ENCODE peak calls at places on chromosomes 6 and 20, in ten cellular contexts. B is fibroblast of lung; V is MM.1S; Z is ovary; L is aorta; K is naive thymus-derived CD4-positive, alpha-beta T cell; M is upper lobe of right lung; D is pancreas; H is stomach; G is PC-9. A is an unnamed sample. For H3K36me3, the result is how much of the 10 kb centered on the place peaks cover.

GRCh38 chr6:152727507-152727906 is 23.1 kb upstream of the VIP start:
- DNase-seq in K (no peak), B (no peak), M (no peak), H (no peak), L (no peak), Z (no peak), V (no peak), D (no peak), G (no peak), A (no peak)

GRCh38 chr6:37940074-37940847 is 120.7 kb downstream of the ZFAND3 start:
- DNase-seq in G (no peak), B (peak), H (no peak), M (no peak), L (no peak), K (no peak), Z (no peak), D (no peak), V (no peak), A (no peak)

GRCh38 chr6:126826315-126826714 is 292.2 kb upstream of the RSPO3 start:
- DNase-seq in H (no peak), Z (no peak), B (no peak), D (no peak), G (no peak), V (no peak), M (no peak), L (no peak), K (no peak), A (no peak)

GRCh38 chr6:49713346-49713745 is at the start of gene CRISP2:
- DNase-seq in Z (no peak), K (no peak), G (no peak), L (no peak), B (no peak), H (no peak), V (no peak), D (no peak), M (no peak), A (no peak)

GRCh38 chr6:47203266-47203967 is 106.3 kb downstream of the TNFRSF21 start:
- DNase-seq in V (peak), L (no peak), G (no peak), D (no peak), M (no peak), Z (no peak), B (no peak), H (no peak), K (peak), A (no peak)

GRCh38 chr6:166172546-166172945 is 4.9 kb upstream of the TBXT start:
- DNase-seq in M (no peak), B (no peak), L (no peak), H (no peak), Z (no peak), K (no peak), G (no peak), D (no peak), V (no peak), A (no peak)

GRCh38 chr6:85191656-85192055 is 258.2 kb upstream of the NT5E start:
- DNase-seq in L (no peak), M (no peak), G (no peak), D (no peak), Z (no peak), H (no peak), K (no peak), B (no peak), V (no peak), A (no peak)

GRCh38 chr6:1162367-1163275 is 149.3 kb upstream of the FOXQ1 start:
- DNase-seq in G (peak), B (no peak), L (no peak), Z (no peak), K (no peak), V (peak), D (no peak), M (no peak), H (no peak), A (no peak)

GRCh38 chr6:19836799-19837510 is at the start of gene ID4:
- DNase-seq in H (peak), L (peak), D (peak), M (peak), K (no peak), B (peak), V (no peak), Z (peak), G (no peak), A (no peak)

GRCh38 chr6:22717906-22718305 is 148.5 kb downstream of the HDGFL1 start:
- DNase-seq in D (peak), V (no peak), B (no peak), L (no peak), G (no peak), M (no peak), K (no peak), H (peak), Z (no peak), A (no peak)

GRCh38 chr6:122753688-122754056 is 25.8 kb upstream of the FABP7 start:
- DNase-seq in L (no peak), B (no peak), H (no peak), V (no peak), D (no peak), K (no peak), M (no peak), Z (no peak), G (peak), A (no peak)

GRCh38 chr6:122754191-122754731 is 25.3 kb upstream of the FABP7 start:
- DNase-seq in M (no peak), L (no peak), Z (no peak), H (no peak), K (no peak), G (peak), V (no peak), D (no peak), B (no peak), A (no peak)

GRCh38 chr6:122751291-122751690 is 28.2 kb upstream of the FABP7 start:
- DNase-seq in B (no peak), H (no peak), D (no peak), L (no peak), M (no peak), K (peak), V (peak), Z (no peak), G (no peak), A (no peak)

GRCh38 chr6:122752493-122752892 is 27.0 kb upstream of the FABP7 start:
- DNase-seq in L (no peak), Z (no peak), M (no peak), K (no peak), G (peak), H (no peak), B (no peak), V (no peak), D (no peak), A (no peak)

GRCh38 chr6:122752990-122753687 is 26.4 kb upstream of the FABP7 start:
- DNase-seq in L (no peak), G (peak), D (no peak), M (no peak), K (no peak), Z (no peak), V (no peak), H (no peak), B (no peak), A (no peak)
- H3K36me3 ChIP-seq in L (under half), G (under half), D (under half), M (under half), K (under half), Z (under half), V (under half), H (under half), B (under half), A (under half)

GRCh38 chr20:58452667-58453255 is 62.4 kb downstream of the APCDD1L start:
- DNase-seq in B (no peak), G (no peak), K (no peak), Z (no peak), L (no peak), D (no peak), M (no peak), V (no peak), H (no peak), A (no peak)
- H3K36me3 ChIP-seq in B (under half), G (under half), K (under half), Z (under half), L (under half), D (under half), M (under half), V (under half), H (under half), A (under half)

GRCh38 chr20:50582092-50582491 is 71.9 kb downstream of the PTPN1 start:
- DNase-seq in D (no peak), Z (peak), G (no peak), H (no peak), K (no peak), V (no peak), L (peak), M (peak), B (no peak), A (no peak)

GRCh38 chr20:50579511-50579910 is 69.3 kb downstream of the PTPN1 start:
- DNase-seq in D (no peak), Z (peak), B (no peak), M (no peak), G (no peak), K (no peak), H (no peak), V (no peak), L (peak), A (no peak)

GRCh38 chr20:50580842-50581544 is 70.8 kb downstream of the PTPN1 start:
- DNase-seq in Z (peak), V (no peak), K (no peak), H (no peak), G (no peak), D (no peak), L (peak), B (no peak), M (peak), A (no peak)

GRCh38 chr20:50578778-50579165 is 68.6 kb downstream of the PTPN1 start:
- DNase-seq in K (no peak), V (no peak), B (no peak), H (no peak), D (no peak), L (peak), G (no peak), Z (peak), M (no peak), A (no peak)

DNA sequence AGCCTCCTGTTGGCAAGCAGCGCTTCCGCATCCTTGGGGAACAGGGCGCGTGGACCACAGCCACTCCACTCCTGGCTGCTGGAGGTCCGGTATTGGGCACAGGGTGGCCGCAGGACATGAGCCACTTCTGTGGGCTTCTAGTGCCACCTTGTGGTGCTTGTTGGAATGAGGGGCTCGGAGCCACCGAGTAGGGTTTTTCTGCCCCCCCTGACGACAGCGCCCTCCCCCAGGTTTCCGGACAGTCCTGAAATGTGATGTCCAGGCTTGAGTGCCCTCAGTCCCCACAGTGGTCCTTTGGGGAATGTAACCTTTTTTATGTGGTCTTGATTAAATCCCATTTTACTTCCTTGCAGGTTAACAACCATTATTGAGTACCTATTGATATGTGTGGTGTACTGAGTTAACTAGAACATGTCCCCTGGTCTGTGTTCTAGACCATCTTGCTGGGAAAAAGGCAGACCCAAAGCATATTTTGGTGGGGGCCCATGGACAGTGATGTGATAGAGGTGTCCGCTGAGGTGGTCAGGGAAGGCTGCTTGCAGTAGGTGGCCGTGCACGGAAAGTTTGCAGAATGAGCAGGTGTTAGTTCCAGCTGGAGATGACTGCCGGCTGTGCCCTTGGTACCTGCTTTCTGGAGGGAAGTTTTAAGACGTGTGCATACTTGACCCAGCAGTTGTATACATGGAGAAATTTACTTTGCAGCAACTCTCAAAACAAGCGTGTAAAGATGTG is 70.0 kb downstream of the PTPN1 start:
- DNase-seq in L (peak), H (peak), Z (peak), M (no peak), B (peak), G (no peak), V (no peak), D (no peak), K (peak), A (peak)
- H3K36me3 ChIP-seq in L (under half), H (under half), Z (under half), M (half or more), B (under half), G (under half), V (under half), D (under half), K (under half), A (half or more)

DNA sequence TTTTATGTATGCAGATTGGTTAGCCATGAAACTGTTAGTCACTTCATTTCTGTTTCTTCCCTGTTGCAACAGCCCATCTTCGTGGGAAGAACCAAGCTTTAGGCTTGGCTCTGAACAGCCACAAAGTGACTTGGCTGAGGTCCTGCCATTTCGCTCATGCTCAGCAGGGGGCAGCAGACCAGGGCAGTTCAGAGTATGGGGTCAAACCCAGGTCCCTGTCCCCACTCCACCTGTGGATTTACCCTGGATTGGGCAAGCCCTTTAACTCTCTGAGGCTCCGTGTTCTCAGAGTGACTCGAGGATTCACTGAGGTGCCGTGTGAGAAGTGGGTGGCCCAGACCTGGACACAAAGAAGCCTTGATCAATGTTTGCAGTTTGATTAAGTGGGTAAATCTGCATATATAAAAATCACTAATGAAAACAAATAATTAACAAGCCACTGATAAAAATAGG is 19.8 kb upstream of the MAP1LC3A start:
- DNase-seq in H (peak), D (no peak), M (peak), G (no peak), V (peak), B (peak), K (peak), Z (peak), L (peak), A (no peak)
- H3K36me3 ChIP-seq in H (under half), D (half or more), M (half or more), G (under half), V (under half), B (under half), K (under half), Z (under half), L (under half), A (under half)

GRCh38 chr6:98782772-98783171 is 51.6 kb upstream of the POU3F2 start:
- DNase-seq in V (peak), D (no peak), L (no peak), H (no peak), B (no peak), G (no peak), Z (no peak), K (no peak), M (no peak), A (no peak)
- H3K36me3 ChIP-seq in V (under half), D (under half), L (under half), H (under half), B (under half), G (under half), Z (under half), K (under half), M (under half), A (under half)

DNA sequence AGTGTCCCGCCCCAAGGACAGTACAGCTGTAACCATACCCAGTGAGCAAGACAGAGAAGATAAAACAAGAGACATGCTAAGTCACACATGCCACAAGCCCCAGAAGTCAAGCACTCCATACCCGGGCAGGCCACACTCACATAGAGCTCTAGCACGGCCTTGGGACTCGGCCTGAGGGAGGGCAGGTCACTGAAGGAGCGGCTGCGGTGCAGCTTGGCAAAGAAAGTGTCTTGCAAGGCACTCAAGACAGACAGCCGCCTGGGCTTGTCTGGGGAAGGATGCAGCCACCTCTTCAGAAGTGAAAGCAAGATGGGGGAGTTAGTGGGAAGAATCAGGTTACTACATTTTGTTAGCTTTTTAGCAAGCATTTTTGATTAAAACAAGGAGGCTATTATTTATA is 48.7 kb upstream of the ARMH2 start:
- DNase-seq in D (no peak), V (no peak), Z (no peak), G (no peak), H (no peak), L (no peak), M (no peak), B (no peak), K (no peak), A (no peak)
- H3K36me3 ChIP-seq in D (under half), V (under half), Z (under half), G (under half), H (under half), L (under half), M (under half), B (under half), K (half or more), A (half or more)